ENCODE peak calls at places on chromosomes 1 and 21, in four cellular contexts. B is GM23338, D is AG09319, H is iPS DF 19.7. M is an unnamed sample.

GRCh38 chr21:40625991-40626390 is 221.0 kb downstream of the DSCAM start:
- DNase-seq in B (no peak), D (no peak), H (no peak), M (no peak)

GRCh38 chr1:178566187-178566586 is 53.3 kb downstream of the TEX35 start:
- DNase-seq in B (no peak), H (no peak), D (no peak), M (no peak)

GRCh38 chr1:179785025-179785424 is 41.9 kb downstream of the FAM163A start:
- DNase-seq in B (no peak), D (no peak), H (no peak), M (no peak)

GRCh38 chr1:182955596-182956588 is 2.9 kb upstream of the SHCBP1L start:
- DNase-seq in D (peak), B (no peak), H (no peak), M (no peak)

GRCh38 chr1:211468595-211468994 is 23.4 kb downstream of the RD3 start:
- DNase-seq in D (no peak), H (no peak), B (no peak), M (no peak)

GRCh38 chr1:1788646-1789431 is 10.6 kb upstream of the NADK start:
- DNase-seq in D (no peak), B (peak), H (no peak), M (no peak)

GRCh38 chr1:93722081-93723031 is 40.7 kb upstream of the BCAR3 start:
- DNase-seq in H (no peak), B (peak), D (no peak), M (no peak)

GRCh38 chr1:167086033-167086432 is 4.1 kb downstream of the GPA33 start:
- DNase-seq in D (no peak), H (no peak), B (no peak), M (no peak)

GRCh38 chr1:227947425-227947677 is 381 bp downstream of the WNT9A start:
- DNase-seq in D (no peak), H (no peak), B (no peak), M (no peak)

GRCh38 chr21:39675595-39675994 is 62.9 kb downstream of the B3GALT5 start:
- DNase-seq in H (no peak), D (no peak), B (peak), M (no peak)

GRCh38 chr1:97905141-97905540 is 15.7 kb downstream of the DPYD start:
- DNase-seq in B (no peak), D (no peak), H (no peak), M (no peak)

GRCh38 chr1:218488986-218489385 is 143.8 kb downstream of the TGFB2 start:
- DNase-seq in D (no peak), H (no peak), B (no peak), M (no peak)

M was measured in iPS DF 6.9.